ENCODE peak calls at places on chromosomes 6 and 20, in six cellular contexts. H, U, J, A, W and Y are unnamed samples.

GRCh38 chr20:52494244-52494643 is 302.7 kb upstream of the ZFP64 start:
- DNase-seq in A (no peak), U (no peak), J (peak; percentile 19), H (no peak), W (no peak), Y (peak; percentile 79)

GRCh38 chr6:155782320-155782730 is 326.7 kb upstream of the NOX3 start:
- DNase-seq in J (no peak), U (no peak), H (no peak), A (no peak), W (no peak), Y (peak; percentile 87)

GRCh38 chr20:8124639-8125038 is 7.4 kb upstream of the PLCB1 start:
- DNase-seq in A (no peak), U (no peak), H (no peak), J (no peak), W (no peak), Y (no peak)

GRCh38 chr20:32507998-32508774 is 76.9 kb downstream of the NOL4L start:
- DNase-seq in U (no peak), J (no peak), H (no peak), A (no peak), W (no peak), Y (no peak)

GRCh38 chr6:118970866-118971265 is 35.9 kb upstream of the MCM9 start:
- DNase-seq in U (no peak), H (no peak), J (no peak), W (no peak), A (no peak), Y (no peak)

GRCh38 chr6:109512271-109512817 is 29.3 kb upstream of the ZBTB24 start:
- DNase-seq in J (no peak), A (no peak), H (no peak), W (no peak), U (no peak), Y (no peak)

GRCh38 chr20:32537657-32538525 is 47.2 kb downstream of the NOL4L start:
- DNase-seq in U (peak; percentile 68), H (no peak), W (peak; percentile 54), J (no peak), A (no peak), Y (no peak)

GRCh38 chr6:16669227-16669626 is 92.0 kb downstream of the ATXN1 start:
- DNase-seq in W (no peak), H (peak; percentile 31), J (peak; percentile 86), A (no peak), U (no peak), Y (no peak)

GRCh38 chr6:108009894-108010293 is 51.9 kb upstream of the SEC63 start:
- DNase-seq in U (no peak), H (no peak), W (no peak), J (no peak), A (no peak), Y (no peak)

GRCh38 chr6:111263837-111264236 is 176.5 kb downstream of the SLC16A10 start:
- DNase-seq in J (no peak), U (no peak), W (no peak), H (no peak), A (no peak), Y (no peak)

GRCh38 chr6:137571854-137572253 is 77.7 kb upstream of the OLIG3 start:
- DNase-seq in H (peak; percentile 46), A (no peak), J (peak; percentile 75), U (no peak), W (peak; percentile 56), Y (no peak)

GRCh38 chr6:85678000-85678601 is 35.4 kb upstream of the SYNCRIP start:
- DNase-seq in J (no peak), A (no peak), H (peak; percentile 1), U (no peak), W (no peak), Y (no peak)

GRCh38 chr6:56984374-56984773 is 29.5 kb downstream of the BEND6 start:
- DNase-seq in U (no peak), J (no peak), A (no peak), H (no peak), W (no peak), Y (no peak)

GRCh38 chr6:36499918-36500317 is 47.4 kb downstream of the STK38 start:
- DNase-seq in W (no peak), J (no peak), H (no peak), A (no peak), U (no peak), Y (no peak)

GRCh38 chr6:129895692-129896091 is 34.6 kb upstream of the TMEM244 start:
- DNase-seq in A (no peak), H (no peak), J (no peak), U (no peak), W (no peak), Y (no peak)

GRCh38 chr6:63355632-63356031 is 35.8 kb upstream of the LGSN start:
- DNase-seq in W (no peak), A (no peak), H (no peak), J (no peak), U (no peak), Y (no peak)

GRCh38 chr6:5151955-5152401 is 66.8 kb downstream of the PPP1R3G start:
- DNase-seq in H (no peak), U (no peak), J (no peak), W (no peak), A (no peak), Y (peak; percentile 18)

GRCh38 chr6:152310371-152310954 is 326.7 kb downstream of the SYNE1 start:
- DNase-seq in U (no peak), A (no peak), H (peak; percentile 14), W (no peak), J (no peak), Y (no peak)

GRCh38 chr6:35755525-35755924 is 18.7 kb downstream of the ARMC12 start:
- DNase-seq in H (no peak), J (no peak), W (no peak), U (no peak), A (no peak), Y (no peak)

GRCh38 chr20:19026901-19027644 is 185.4 kb upstream of the SLC24A3 start:
- DNase-seq in A (no peak), H (no peak), W (peak; percentile 34), U (no peak), J (no peak), Y (no peak)

GRCh38 chr6:146287691-146288369 is 255.8 kb upstream of the RAB32 start:
- DNase-seq in W (no peak), H (no peak), J (no peak), U (no peak), A (no peak), Y (no peak)

GRCh38 chr6:1510239-1510638 is 99.5 kb upstream of the FOXC1 start:
- DNase-seq in U (no peak), J (no peak), W (peak; percentile 7), A (no peak), H (no peak), Y (no peak)

GRCh38 chr6:91352878-91353277 is 766.0 kb upstream of the MAP3K7 start:
- DNase-seq in U (no peak), J (no peak), A (no peak), W (no peak), H (no peak), Y (no peak)